ENCODE peak calls at places on chromosomes 3 and 15, in nine cellular contexts. One of them, this sample, is unnamed.

GRCh38 chr15:40439461-40440299 is 1.1 kb upstream of the BAHD1 start:
- DNase-seq in nephron progenitor cell: peak; percentile 54
- DNase-seq in SW480: peak; percentile 63
- DNase-seq in A549: peak; percentile 18
- DNase-seq in fibroblast of mammary gland: peak; percentile 47
- DNase-seq in CD8-positive, alpha-beta memory T cell: no peak
- DNase-seq in BE2C: peak; percentile 47
- DNase-seq in NCI-H2227 treated with DMSO at 0.1 percent for 48 hours: no peak
- DNase-seq in CD4-positive, CD25-positive, alpha-beta regulatory T cell: peak; percentile 26
- DNase-seq in this sample: no peak

GRCh38 chr3:184321666-184322065 is 7.3 kb downstream of the EIF4G1 start:
- DNase-seq in nephron progenitor cell: no peak
- DNase-seq in SW480: no peak
- DNase-seq in A549: no peak
- DNase-seq in fibroblast of mammary gland: no peak
- DNase-seq in CD8-positive, alpha-beta memory T cell: no peak
- DNase-seq in BE2C: no peak
- DNase-seq in NCI-H2227 treated with DMSO at 0.1 percent for 48 hours: no peak
- DNase-seq in CD4-positive, CD25-positive, alpha-beta regulatory T cell: no peak
- DNase-seq in this sample: no peak

GRCh38 chr15:45729146-45729545 is 94.3 kb downstream of the SQOR start:
- DNase-seq in nephron progenitor cell: no peak
- DNase-seq in SW480: no peak
- DNase-seq in A549: no peak
- DNase-seq in fibroblast of mammary gland: peak; percentile 10
- DNase-seq in CD8-positive, alpha-beta memory T cell: no peak
- DNase-seq in BE2C: no peak
- DNase-seq in NCI-H2227 treated with DMSO at 0.1 percent for 48 hours: no peak
- DNase-seq in CD4-positive, CD25-positive, alpha-beta regulatory T cell: no peak
- DNase-seq in this sample: no peak

GRCh38 chr3:143302638-143303171 is 183.1 kb downstream of the CHST2 start:
- DNase-seq in nephron progenitor cell: no peak
- DNase-seq in SW480: peak; percentile 34
- DNase-seq in A549: peak; percentile 4
- DNase-seq in fibroblast of mammary gland: peak; percentile 96
- DNase-seq in CD8-positive, alpha-beta memory T cell: no peak
- DNase-seq in BE2C: peak; percentile 27
- DNase-seq in NCI-H2227 treated with DMSO at 0.1 percent for 48 hours: no peak
- DNase-seq in CD4-positive, CD25-positive, alpha-beta regulatory T cell: no peak
- DNase-seq in this sample: no peak

GRCh38 chr3:133887075-133887950 is 8.4 kb downstream of the RAB6B start:
- DNase-seq in nephron progenitor cell: no peak
- DNase-seq in SW480: no peak
- DNase-seq in A549: no peak
- DNase-seq in fibroblast of mammary gland: no peak
- DNase-seq in CD8-positive, alpha-beta memory T cell: no peak
- DNase-seq in BE2C: no peak
- DNase-seq in NCI-H2227 treated with DMSO at 0.1 percent for 48 hours: peak; percentile 11
- DNase-seq in CD4-positive, CD25-positive, alpha-beta regulatory T cell: no peak
- DNase-seq in this sample: no peak

GRCh38 chr15:31352283-31352880 is 25.7 kb downstream of the KLF13 start:
- DNase-seq in nephron progenitor cell: no peak
- DNase-seq in SW480: no peak
- DNase-seq in A549: no peak
- DNase-seq in fibroblast of mammary gland: no peak
- DNase-seq in CD8-positive, alpha-beta memory T cell: no peak
- DNase-seq in BE2C: peak; percentile 83
- DNase-seq in NCI-H2227 treated with DMSO at 0.1 percent for 48 hours: no peak
- DNase-seq in CD4-positive, CD25-positive, alpha-beta regulatory T cell: no peak
- DNase-seq in this sample: no peak

GRCh38 chr3:140428380-140428779 is 249.5 kb upstream of the TRIM42 start:
- DNase-seq in nephron progenitor cell: no peak
- DNase-seq in SW480: no peak
- DNase-seq in A549: no peak
- DNase-seq in fibroblast of mammary gland: no peak
- DNase-seq in CD8-positive, alpha-beta memory T cell: no peak
- DNase-seq in BE2C: no peak
- DNase-seq in NCI-H2227 treated with DMSO at 0.1 percent for 48 hours: peak; percentile 2
- DNase-seq in CD4-positive, CD25-positive, alpha-beta regulatory T cell: no peak
- DNase-seq in this sample: no peak

GRCh38 chr3:168883145-168883544 is 780.4 kb downstream of the MECOM start:
- DNase-seq in nephron progenitor cell: no peak
- DNase-seq in SW480: no peak
- DNase-seq in A549: no peak
- DNase-seq in fibroblast of mammary gland: no peak
- DNase-seq in CD8-positive, alpha-beta memory T cell: no peak
- DNase-seq in BE2C: no peak
- DNase-seq in NCI-H2227 treated with DMSO at 0.1 percent for 48 hours: no peak
- DNase-seq in CD4-positive, CD25-positive, alpha-beta regulatory T cell: no peak
- DNase-seq in this sample: no peak

GRCh38 chr3:44988073-44988472 is 12.0 kb downstream of the EXOSC7 start:
- DNase-seq in nephron progenitor cell: no peak
- DNase-seq in SW480: no peak
- DNase-seq in A549: no peak
- DNase-seq in fibroblast of mammary gland: no peak
- DNase-seq in CD8-positive, alpha-beta memory T cell: no peak
- DNase-seq in BE2C: no peak
- DNase-seq in NCI-H2227 treated with DMSO at 0.1 percent for 48 hours: no peak
- DNase-seq in CD4-positive, CD25-positive, alpha-beta regulatory T cell: no peak
- DNase-seq in this sample: no peak

GRCh38 chr3:72278349-72279067 is 493.6 kb upstream of the PROK2 start:
- DNase-seq in nephron progenitor cell: no peak
- DNase-seq in SW480: no peak
- DNase-seq in A549: no peak
- DNase-seq in fibroblast of mammary gland: no peak
- DNase-seq in CD8-positive, alpha-beta memory T cell: no peak
- DNase-seq in BE2C: no peak
- DNase-seq in NCI-H2227 treated with DMSO at 0.1 percent for 48 hours: no peak
- DNase-seq in CD4-positive, CD25-positive, alpha-beta regulatory T cell: no peak
- DNase-seq in this sample: no peak

GRCh38 chr3:58824285-58824684 is 157.7 kb upstream of the FAM3D start:
- DNase-seq in nephron progenitor cell: peak; percentile 70
- DNase-seq in SW480: peak; percentile 57
- DNase-seq in A549: peak; percentile 46
- DNase-seq in fibroblast of mammary gland: peak; percentile 71
- DNase-seq in CD8-positive, alpha-beta memory T cell: no peak
- DNase-seq in BE2C: peak; percentile 71
- DNase-seq in NCI-H2227 treated with DMSO at 0.1 percent for 48 hours: peak; percentile 62
- DNase-seq in CD4-positive, CD25-positive, alpha-beta regulatory T cell: no peak
- DNase-seq in this sample: no peak

GRCh38 chr3:11212301-11212613 is 58.0 kb downstream of the HRH1 start:
- DNase-seq in nephron progenitor cell: no peak
- DNase-seq in SW480: no peak
- DNase-seq in A549: no peak
- DNase-seq in fibroblast of mammary gland: peak; percentile 72
- DNase-seq in CD8-positive, alpha-beta memory T cell: no peak
- DNase-seq in BE2C: no peak
- DNase-seq in NCI-H2227 treated with DMSO at 0.1 percent for 48 hours: no peak
- DNase-seq in CD4-positive, CD25-positive, alpha-beta regulatory T cell: no peak
- DNase-seq in this sample: no peak

GRCh38 chr15:101322016-101322695 is 27.1 kb upstream of the SNRPA1 start:
- DNase-seq in nephron progenitor cell: no peak
- DNase-seq in SW480: no peak
- DNase-seq in A549: no peak
- DNase-seq in fibroblast of mammary gland: no peak
- DNase-seq in CD8-positive, alpha-beta memory T cell: no peak
- DNase-seq in BE2C: no peak
- DNase-seq in NCI-H2227 treated with DMSO at 0.1 percent for 48 hours: no peak
- DNase-seq in CD4-positive, CD25-positive, alpha-beta regulatory T cell: no peak
- DNase-seq in this sample: no peak

GRCh38 chr15:88487176-88487795 is 19.8 kb downstream of the MRPS11 start:
- DNase-seq in nephron progenitor cell: no peak
- DNase-seq in SW480: peak; percentile 38
- DNase-seq in A549: no peak
- DNase-seq in fibroblast of mammary gland: no peak
- DNase-seq in CD8-positive, alpha-beta memory T cell: no peak
- DNase-seq in BE2C: no peak
- DNase-seq in NCI-H2227 treated with DMSO at 0.1 percent for 48 hours: no peak
- DNase-seq in CD4-positive, CD25-positive, alpha-beta regulatory T cell: no peak
- DNase-seq in this sample: no peak

GRCh38 chr15:61169275-61169903 is 59.7 kb downstream of the RORA start:
- DNase-seq in nephron progenitor cell: no peak
- DNase-seq in SW480: no peak
- DNase-seq in A549: no peak
- DNase-seq in fibroblast of mammary gland: no peak
- DNase-seq in CD8-positive, alpha-beta memory T cell: no peak
- DNase-seq in BE2C: no peak
- DNase-seq in NCI-H2227 treated with DMSO at 0.1 percent for 48 hours: no peak
- DNase-seq in CD4-positive, CD25-positive, alpha-beta regulatory T cell: no peak
- DNase-seq in this sample: no peak

GRCh38 chr3:194971009-194971408 is 285.3 kb downstream of the FAM43A start:
- DNase-seq in nephron progenitor cell: no peak
- DNase-seq in SW480: no peak
- DNase-seq in A549: no peak
- DNase-seq in fibroblast of mammary gland: no peak
- DNase-seq in CD8-positive, alpha-beta memory T cell: no peak
- DNase-seq in BE2C: no peak
- DNase-seq in NCI-H2227 treated with DMSO at 0.1 percent for 48 hours: no peak
- DNase-seq in CD4-positive, CD25-positive, alpha-beta regulatory T cell: no peak
- DNase-seq in this sample: no peak

GRCh38 chr15:39341238-39341637 is 239.6 kb upstream of the THBS1 start:
- DNase-seq in nephron progenitor cell: no peak
- DNase-seq in SW480: no peak
- DNase-seq in A549: no peak
- DNase-seq in fibroblast of mammary gland: no peak
- DNase-seq in CD8-positive, alpha-beta memory T cell: no peak
- DNase-seq in BE2C: no peak
- DNase-seq in NCI-H2227 treated with DMSO at 0.1 percent for 48 hours: no peak
- DNase-seq in CD4-positive, CD25-positive, alpha-beta regulatory T cell: no peak
- DNase-seq in this sample: no peak

GRCh38 chr15:40190591-40190990 is 29.7 kb downstream of the BUB1B start:
- DNase-seq in nephron progenitor cell: no peak
- DNase-seq in SW480: peak; percentile 8
- DNase-seq in A549: peak; percentile 16
- DNase-seq in fibroblast of mammary gland: peak; percentile 92
- DNase-seq in CD8-positive, alpha-beta memory T cell: no peak
- DNase-seq in BE2C: no peak
- DNase-seq in NCI-H2227 treated with DMSO at 0.1 percent for 48 hours: no peak
- DNase-seq in CD4-positive, CD25-positive, alpha-beta regulatory T cell: no peak
- DNase-seq in this sample: no peak

GRCh38 chr3:66228707-66229106 is 7.9 kb downstream of the SLC25A26 start:
- DNase-seq in nephron progenitor cell: no peak
- DNase-seq in SW480: no peak
- DNase-seq in A549: no peak
- DNase-seq in fibroblast of mammary gland: peak; percentile 21
- DNase-seq in CD8-positive, alpha-beta memory T cell: no peak
- DNase-seq in BE2C: no peak
- DNase-seq in NCI-H2227 treated with DMSO at 0.1 percent for 48 hours: no peak
- DNase-seq in CD4-positive, CD25-positive, alpha-beta regulatory T cell: no peak
- DNase-seq in this sample: no peak

GRCh38 chr3:11438636-11439035 is 166.4 kb downstream of the ATG7 start:
- DNase-seq in nephron progenitor cell: no peak
- DNase-seq in SW480: no peak
- DNase-seq in A549: no peak
- DNase-seq in fibroblast of mammary gland: peak; percentile 40
- DNase-seq in CD8-positive, alpha-beta memory T cell: no peak
- DNase-seq in BE2C: no peak
- DNase-seq in NCI-H2227 treated with DMSO at 0.1 percent for 48 hours: no peak
- DNase-seq in CD4-positive, CD25-positive, alpha-beta regulatory T cell: no peak
- DNase-seq in this sample: no peak

GRCh38 chr3:71464613-71465012 is 118.9 kb downstream of the FOXP1 start:
- DNase-seq in nephron progenitor cell: no peak
- DNase-seq in SW480: no peak
- DNase-seq in A549: no peak
- DNase-seq in fibroblast of mammary gland: no peak
- DNase-seq in CD8-positive, alpha-beta memory T cell: no peak
- DNase-seq in BE2C: no peak
- DNase-seq in NCI-H2227 treated with DMSO at 0.1 percent for 48 hours: no peak
- DNase-seq in CD4-positive, CD25-positive, alpha-beta regulatory T cell: no peak
- DNase-seq in this sample: no peak

GRCh38 chr15:78434134-78434533 is 3.9 kb upstream of the IREB2 start:
- DNase-seq in nephron progenitor cell: no peak
- DNase-seq in SW480: no peak
- DNase-seq in A549: no peak
- DNase-seq in fibroblast of mammary gland: no peak
- DNase-seq in CD8-positive, alpha-beta memory T cell: no peak
- DNase-seq in BE2C: no peak
- DNase-seq in NCI-H2227 treated with DMSO at 0.1 percent for 48 hours: no peak
- DNase-seq in CD4-positive, CD25-positive, alpha-beta regulatory T cell: no peak
- DNase-seq in this sample: no peak

GRCh38 chr3:31957106-31957505 is 24.0 kb downstream of the OSBPL10 start:
- DNase-seq in nephron progenitor cell: no peak
- DNase-seq in SW480: no peak
- DNase-seq in A549: no peak
- DNase-seq in fibroblast of mammary gland: peak; percentile 70
- DNase-seq in CD8-positive, alpha-beta memory T cell: no peak
- DNase-seq in BE2C: no peak
- DNase-seq in NCI-H2227 treated with DMSO at 0.1 percent for 48 hours: no peak
- DNase-seq in CD4-positive, CD25-positive, alpha-beta regulatory T cell: no peak
- DNase-seq in this sample: no peak

GRCh38 chr15:32736351-32737061 is 18.7 kb downstream of the GREM1 start:
- DNase-seq in nephron progenitor cell: no peak
- DNase-seq in SW480: no peak
- DNase-seq in A549: no peak
- DNase-seq in fibroblast of mammary gland: no peak
- DNase-seq in CD8-positive, alpha-beta memory T cell: no peak
- DNase-seq in BE2C: no peak
- DNase-seq in NCI-H2227 treated with DMSO at 0.1 percent for 48 hours: no peak
- DNase-seq in CD4-positive, CD25-positive, alpha-beta regulatory T cell: no peak
- DNase-seq in this sample: no peak

GRCh38 chr15:56098230-56098899 is 105.0 kb upstream of the NEDD4 start:
- DNase-seq in nephron progenitor cell: no peak
- DNase-seq in SW480: no peak
- DNase-seq in A549: no peak
- DNase-seq in fibroblast of mammary gland: no peak
- DNase-seq in CD8-positive, alpha-beta memory T cell: no peak
- DNase-seq in BE2C: no peak
- DNase-seq in NCI-H2227 treated with DMSO at 0.1 percent for 48 hours: no peak
- DNase-seq in CD4-positive, CD25-positive, alpha-beta regulatory T cell: no peak
- DNase-seq in this sample: no peak

GRCh38 chr3:11514191-11514770 is 129.4 kb downstream of the VGLL4 start:
- DNase-seq in nephron progenitor cell: no peak
- DNase-seq in SW480: peak; percentile 25
- DNase-seq in A549: peak; percentile 29
- DNase-seq in fibroblast of mammary gland: peak; percentile 91
- DNase-seq in CD8-positive, alpha-beta memory T cell: no peak
- DNase-seq in BE2C: peak; percentile 11
- DNase-seq in NCI-H2227 treated with DMSO at 0.1 percent for 48 hours: no peak
- DNase-seq in CD4-positive, CD25-positive, alpha-beta regulatory T cell: no peak
- DNase-seq in this sample: no peak

GRCh38 chr15:74956648-74957300 is at the start of gene RPP25:
- DNase-seq in nephron progenitor cell: peak; percentile 83
- DNase-seq in SW480: peak; percentile 73
- DNase-seq in A549: peak; percentile 94
- DNase-seq in fibroblast of mammary gland: peak; percentile 81
- DNase-seq in CD8-positive, alpha-beta memory T cell: peak; percentile 42
- DNase-seq in BE2C: peak; percentile 89
- DNase-seq in NCI-H2227 treated with DMSO at 0.1 percent for 48 hours: peak; percentile 62
- DNase-seq in CD4-positive, CD25-positive, alpha-beta regulatory T cell: peak; percentile 53
- DNase-seq in this sample: peak; percentile 45

GRCh38 chr3:31952205-31952604 is 28.9 kb downstream of the OSBPL10 start:
- DNase-seq in nephron progenitor cell: no peak
- DNase-seq in SW480: no peak
- DNase-seq in A549: no peak
- DNase-seq in fibroblast of mammary gland: no peak
- DNase-seq in CD8-positive, alpha-beta memory T cell: no peak
- DNase-seq in BE2C: no peak
- DNase-seq in NCI-H2227 treated with DMSO at 0.1 percent for 48 hours: no peak
- DNase-seq in CD4-positive, CD25-positive, alpha-beta regulatory T cell: no peak
- DNase-seq in this sample: no peak

GRCh38 chr15:95636107-95636506 is 694.4 kb upstream of the NR2F2 start:
- DNase-seq in nephron progenitor cell: no peak
- DNase-seq in SW480: no peak
- DNase-seq in A549: no peak
- DNase-seq in fibroblast of mammary gland: no peak
- DNase-seq in CD8-positive, alpha-beta memory T cell: no peak
- DNase-seq in BE2C: no peak
- DNase-seq in NCI-H2227 treated with DMSO at 0.1 percent for 48 hours: no peak
- DNase-seq in CD4-positive, CD25-positive, alpha-beta regulatory T cell: no peak
- DNase-seq in this sample: no peak

GRCh38 chr3:8488877-8489865 is 12.5 kb upstream of the LMCD1 start:
- DNase-seq in nephron progenitor cell: no peak
- DNase-seq in SW480: no peak
- DNase-seq in A549: no peak
- DNase-seq in fibroblast of mammary gland: peak; percentile 93
- DNase-seq in CD8-positive, alpha-beta memory T cell: no peak
- DNase-seq in BE2C: no peak
- DNase-seq in NCI-H2227 treated with DMSO at 0.1 percent for 48 hours: no peak
- DNase-seq in CD4-positive, CD25-positive, alpha-beta regulatory T cell: no peak
- DNase-seq in this sample: no peak

GRCh38 chr3:152445227-152445626 is 176.5 kb downstream of the MBNL1 start:
- DNase-seq in nephron progenitor cell: no peak
- DNase-seq in SW480: no peak
- DNase-seq in A549: peak; percentile 12
- DNase-seq in fibroblast of mammary gland: peak; percentile 25
- DNase-seq in CD8-positive, alpha-beta memory T cell: no peak
- DNase-seq in BE2C: no peak
- DNase-seq in NCI-H2227 treated with DMSO at 0.1 percent for 48 hours: no peak
- DNase-seq in CD4-positive, CD25-positive, alpha-beta regulatory T cell: no peak
- DNase-seq in this sample: no peak

This sample was measured in effector CD4-positive, alpha-beta T cell.